ENCODE peak calls at places on chromosomes 11 and 22, in ten cellular contexts. N is GM12878, E is sigmoid colon, D is H1, Z is ovary, R is A549, S is upper lobe of left lung, L is HepG2, I is stomach, T is transverse colon. A is an unnamed sample.

GRCh38 chr11:99015634-99016454 is 4.9 kb upstream of the CNTN5 start:
- DNase-seq in N (peak; percentile 19), E (no peak), D (no peak), Z (no peak), R (peak; percentile 1), S (no peak), L (peak; percentile 40), I (no peak), T (no peak), A (peak; percentile 34)

GRCh38 chr11:43396617-43397016 is 37.9 kb downstream of the TTC17 start:
- DNase-seq in N (no peak), E (no peak), D (no peak), Z (no peak), R (no peak), S (no peak), L (no peak), I (no peak), T (no peak), A (no peak)

GRCh38 chr11:100637706-100638105 is 49.4 kb upstream of the ARHGAP42 start:
- DNase-seq in N (no peak), E (no peak), D (no peak), Z (no peak), R (no peak), S (peak; percentile 6), L (no peak), I (no peak), T (no peak), A (no peak)

GRCh38 chr11:6391548-6392134 is 1.4 kb downstream of the SMPD1 start:
- DNase-seq in N (no peak), E (no peak), D (no peak), Z (no peak), R (no peak), S (peak; percentile 81), L (no peak), I (no peak), T (no peak), A (no peak)

GRCh38 chr11:44568706-44569473 is 3.4 kb downstream of the CD82 start:
- DNase-seq in N (peak; percentile 63), E (peak; percentile 84), D (no peak), Z (peak; percentile 69), R (peak; percentile 75), S (no peak), L (no peak), I (peak; percentile 75), T (peak; percentile 77), A (peak; percentile 59)

GRCh38 chr11:127217941-127218615 is 217.5 kb upstream of the KIRREL3 start:
- DNase-seq in N (no peak), E (no peak), D (no peak), Z (no peak), R (no peak), S (no peak), L (no peak), I (no peak), T (no peak), A (no peak)

GRCh38 chr11:128165572-128165971 is 421.8 kb downstream of the ETS1 start:
- DNase-seq in N (no peak), E (no peak), D (no peak), Z (no peak), R (no peak), S (no peak), L (no peak), I (no peak), T (no peak), A (no peak)

GRCh38 chr11:18981897-18982296 is 42.7 kb upstream of the MRGPRX1 start:
- DNase-seq in N (no peak), E (no peak), D (no peak), Z (no peak), R (no peak), S (no peak), L (no peak), I (no peak), T (no peak), A (no peak)

GRCh38 chr11:128420943-128421342 is 166.4 kb downstream of the ETS1 start:
- DNase-seq in N (no peak), E (no peak), D (no peak), Z (no peak), R (no peak), S (no peak), L (no peak), I (no peak), T (no peak), A (no peak)

GRCh38 chr22:35465109-35465701 is 65.3 kb downstream of the MCM5 start:
- DNase-seq in N (no peak), E (peak; percentile 87), D (no peak), Z (no peak), R (no peak), S (no peak), L (peak; percentile 15), I (no peak), T (peak; percentile 34), A (no peak)

GRCh38 chr11:20367313-20367948 is 3.9 kb downstream of the HTATIP2 start:
- DNase-seq in N (no peak), E (peak; percentile 81), D (no peak), Z (peak; percentile 45), R (peak; percentile 90), S (no peak), L (peak; percentile 24), I (peak; percentile 43), T (peak; percentile 49), A (no peak)
- TF ChIP-seq EP300 in N (no peak), E (no peak), D (no peak), Z (no peak), R (peak; percentile 49), S (no peak), L (no peak), I (no peak), T (no peak), A (peak; percentile 60)

DNA sequence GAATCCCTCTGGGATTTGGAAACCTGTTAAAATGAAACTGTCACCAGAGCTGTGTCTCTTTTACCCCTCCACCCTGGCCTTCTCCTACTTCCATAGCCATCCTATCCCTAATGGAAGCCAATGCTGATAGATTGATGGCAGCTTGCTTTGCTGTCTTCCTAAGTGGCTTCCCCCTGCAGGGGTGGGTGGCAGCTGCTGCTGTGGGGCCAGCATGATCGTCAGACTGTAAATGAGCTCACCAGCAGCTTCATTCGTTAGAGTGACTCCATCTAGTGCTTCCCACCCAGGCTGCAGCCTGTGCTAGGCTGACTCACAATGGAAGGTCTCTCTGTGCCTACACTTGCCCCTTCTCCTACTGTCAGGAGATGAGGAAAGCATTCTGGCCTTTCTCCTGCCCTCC is 311.0 kb downstream of the BUD13 start:
- DNase-seq in N (no peak), E (no peak), D (no peak), Z (no peak), R (no peak), S (no peak), L (no peak), I (no peak), T (no peak), A (no peak)
- TF ChIP-seq CTCF in N (no peak), E (no peak), D (peak; percentile 37), Z (no peak), R (no peak), S (no peak), L (peak; percentile 56), I (no peak), T (no peak), A (no peak)

DNA sequence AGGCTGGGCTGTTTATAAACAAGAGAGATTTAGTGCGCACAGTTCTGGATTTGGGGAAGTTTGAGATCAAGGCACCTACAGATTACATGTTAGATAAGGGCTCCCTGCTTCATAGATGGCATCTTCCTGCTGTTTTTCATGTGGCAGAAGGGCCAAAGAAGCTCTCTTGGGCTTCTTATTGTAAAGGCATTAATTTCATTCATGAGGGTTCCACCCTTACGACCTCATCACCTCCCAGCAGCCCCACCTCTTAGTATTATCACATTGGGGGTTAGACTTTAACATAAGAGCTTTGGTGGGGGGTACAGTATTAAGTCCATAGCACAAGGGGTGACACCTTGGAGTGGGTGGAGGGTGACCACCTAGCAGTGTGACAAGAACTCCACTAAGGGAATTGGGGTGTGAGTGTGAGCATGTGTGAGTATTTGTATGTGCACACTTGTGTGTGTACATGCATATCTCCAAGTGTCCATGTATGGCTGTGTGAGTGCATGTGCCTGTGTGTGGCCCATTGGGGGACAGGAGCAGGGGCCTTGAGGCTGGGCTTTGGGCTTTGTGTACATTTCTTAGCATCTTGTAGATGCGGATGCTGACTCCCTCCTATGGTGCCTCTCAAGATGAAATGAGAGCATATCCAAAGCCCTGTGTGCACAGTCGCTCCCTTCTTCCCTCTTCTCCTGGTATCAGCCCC is 42.7 kb downstream of the BCR start:
- DNase-seq in N (no peak), E (no peak), D (no peak), Z (no peak), R (no peak), S (no peak), L (no peak), I (no peak), T (no peak), A (no peak)
- H3K4me1 ChIP-seq in N (peaks cover 33% of the 10 kb centered on the region), E (peaks cover 68% of the 10 kb centered on the region), D (peaks cover 53% of the 10 kb centered on the region), Z (peaks cover 15% of the 10 kb centered on the region), R (peaks cover 51% of the 10 kb centered on the region), S (peaks cover 98% of the 10 kb centered on the region), L (peaks cover 62% of the 10 kb centered on the region), I (peaks cover 74% of the 10 kb centered on the region), T (peaks cover 71% of the 10 kb centered on the region), A (peaks cover 74% of the 10 kb centered on the region)

GRCh38 chr11:14892577-14892976 is 546 bp upstream of the CYP2R1 start:
- DNase-seq in N (no peak), E (no peak), D (no peak), Z (no peak), R (no peak), S (no peak), L (no peak), I (no peak), T (no peak), A (no peak)

GRCh38 chr11:14891143-14892035 is 642 bp downstream of the CYP2R1 start:
- DNase-seq in N (no peak), E (peak; percentile 94), D (peak; percentile 95), Z (peak; percentile 89), R (peak; percentile 75), S (peak; percentile 96), L (no peak), I (peak; percentile 92), T (peak; percentile 94), A (peak; percentile 65)

GRCh38 chr11:14898286-14899086 is 6.5 kb upstream of the CYP2R1 start:
- DNase-seq in N (no peak), E (no peak), D (no peak), Z (no peak), R (no peak), S (no peak), L (no peak), I (no peak), T (no peak), A (no peak)

GRCh38 chr11:14892036-14892556 is at the start of gene CYP2R1:
- DNase-seq in N (peak; percentile 84), E (peak; percentile 97), D (peak; percentile 92), Z (peak; percentile 94), R (peak; percentile 99), S (peak; percentile 94), L (peak; percentile 87), I (peak; percentile 97), T (peak; percentile 98), A (peak; percentile 85)

GRCh38 chr11:14894657-14895598 is 2.9 kb upstream of the CYP2R1 start:
- DNase-seq in N (no peak), E (peak; percentile 77), D (no peak), Z (no peak), R (no peak), S (no peak), L (no peak), I (no peak), T (peak; percentile 38), A (peak; percentile 54)
- TF ChIP-seq EP300 in N (no peak), E (no peak), D (no peak), Z (no peak), R (no peak), S (no peak), L (no peak), I (no peak), T (no peak), A (peak; percentile 84)

GRCh38 chr11:27234043-27234668 is 128.9 kb downstream of the CCDC34 start:
- DNase-seq in N (peak; percentile 91), E (peak; percentile 75), D (no peak), Z (no peak), R (peak; percentile 52), S (no peak), L (peak; percentile 82), I (no peak), T (peak; percentile 56), A (peak; percentile 38)
- TF ChIP-seq CTCF in N (no peak), E (no peak), D (no peak), Z (no peak), R (no peak), S (no peak), L (peak; percentile 46), I (no peak), T (no peak), A (no peak)

A was measured in tibial nerve.